ENCODE peak calls at places on chromosomes 12 and 14, in five cellular contexts. I, G, M, S and P are unnamed samples.

GRCh38 chr12:3491938-3492867 is 1.2 kb downstream of the PRMT8 start:
- DNase-seq in I (peak), G (peak), M (peak), S (peak), P (peak)

GRCh38 chr12:85805654-85806053 is 30.6 kb downstream of the RASSF9 start:
- DNase-seq in I (peak), G (no peak), M (no peak), S (peak), P (peak)

GRCh38 chr14:73025544-73025943 is 1.4 kb downstream of the ZFYVE1 start:
- DNase-seq in I (peak), G (no peak), M (peak), S (no peak), P (peak)

GRCh38 chr12:107903377-107904061 is 129.0 kb downstream of the ASCL4 start:
- DNase-seq in I (peak), G (peak), M (peak), S (peak), P (no peak)

GRCh38 chr14:53265025-53265424 is 111.9 kb upstream of the DDHD1 start:
- DNase-seq in I (no peak), G (no peak), M (peak), S (no peak), P (peak)

GRCh38 chr12:24778486-24779304 is 170.2 kb downstream of the BCAT1 start:
- DNase-seq in I (peak), G (peak), M (peak), S (peak), P (peak)

GRCh38 chr12:54409267-54409666 is 9.8 kb downstream of the ITGA5 start:
- DNase-seq in I (no peak), G (no peak), M (no peak), S (no peak), P (no peak)

GRCh38 chr14:55556929-55557623 is 22.9 kb upstream of the KTN1 start:
- DNase-seq in I (peak), G (no peak), M (peak), S (peak), P (peak)

GRCh38 chr12:70120970-70121369 is 122.3 kb upstream of the CNOT2 start:
- DNase-seq in I (no peak), G (no peak), M (no peak), S (no peak), P (no peak)

GRCh38 chr12:112843272-112843671 is 51.7 kb downstream of the RPH3A start:
- DNase-seq in I (peak), G (no peak), M (peak), S (peak), P (peak)

GRCh38 chr14:68594737-68595380 is 198.0 kb downstream of the ZFP36L1 start:
- DNase-seq in I (no peak), G (no peak), M (no peak), S (no peak), P (no peak)

GRCh38 chr12:71576546-71576945 is 87.1 kb downstream of the ZFC3H1 start:
- DNase-seq in I (no peak), G (no peak), M (no peak), S (no peak), P (no peak)

GRCh38 chr12:68530965-68531364 is 79.7 kb upstream of the RAP1B start:
- DNase-seq in I (peak), G (no peak), M (no peak), S (peak), P (peak)

GRCh38 chr12:12467701-12468218 is 94.9 kb downstream of the DUSP16 start:
- DNase-seq in I (peak), G (no peak), M (no peak), S (peak), P (peak)

GRCh38 chr14:29144598-29144997 is 378.0 kb downstream of the FOXG1 start:
- DNase-seq in I (peak), G (no peak), M (no peak), S (peak), P (peak)

GRCh38 chr14:100374270-100374669 is 51.1 kb downstream of the SLC25A47 start:
- DNase-seq in I (no peak), G (no peak), M (no peak), S (no peak), P (no peak)

GRCh38 chr12:112844814-112845565 is 53.4 kb downstream of the RPH3A start:
- DNase-seq in I (no peak), G (no peak), M (peak), S (no peak), P (no peak)

GRCh38 chr12:31585271-31585670 is 5.7 kb downstream of the DENND5B start:
- DNase-seq in I (peak), G (no peak), M (no peak), S (peak), P (peak)

GRCh38 chr14:75223664-75224154 is 47.3 kb upstream of the TMED10 start:
- DNase-seq in I (peak), G (no peak), M (peak), S (peak), P (peak)
- H3K4me3 ChIP-seq in I (no peak), G (no peak), M (no peak), S (no peak), P (no peak)

GRCh38 chr12:101935769-101936741 is 58.7 kb downstream of the DRAM1 start:
- DNase-seq in I (peak), G (no peak), M (peak), S (peak), P (peak)
- H3K4me3 ChIP-seq in I (no peak), G (no peak), M (no peak), S (no peak), P (no peak)

GRCh38 chr14:52240623-52241022 is 26.9 kb upstream of the PTGDR start:
- DNase-seq in I (no peak), G (no peak), M (no peak), S (no peak), P (no peak)
- H3K4me3 ChIP-seq in I (no peak), G (no peak), M (no peak), S (no peak), P (no peak)

GRCh38 chr12:49662998-49663843 is 39.9 kb downstream of the PRPF40B start:
- DNase-seq in I (peak), G (peak), M (peak), S (peak), P (peak)
- H3K4me3 ChIP-seq in I (no peak), G (no peak), M (no peak), S (no peak), P (no peak)

GRCh38 chr12:124296295-124296915 is 1.5 kb downstream of the RFLNA start:
- DNase-seq in I (no peak), G (peak), M (peak), S (no peak), P (no peak)

GRCh38 chr12:124296916-124297351 is 2.0 kb downstream of the RFLNA start:
- DNase-seq in I (no peak), G (peak), M (no peak), S (no peak), P (no peak)

GRCh38 chr12:124294686-124295315 is at the start of gene RFLNA:
- DNase-seq in I (no peak), G (peak), M (peak), S (no peak), P (no peak)

GRCh38 chr12:124297389-124297788 is 2.5 kb downstream of the RFLNA start:
- DNase-seq in I (no peak), G (no peak), M (no peak), S (no peak), P (no peak)

DNA sequence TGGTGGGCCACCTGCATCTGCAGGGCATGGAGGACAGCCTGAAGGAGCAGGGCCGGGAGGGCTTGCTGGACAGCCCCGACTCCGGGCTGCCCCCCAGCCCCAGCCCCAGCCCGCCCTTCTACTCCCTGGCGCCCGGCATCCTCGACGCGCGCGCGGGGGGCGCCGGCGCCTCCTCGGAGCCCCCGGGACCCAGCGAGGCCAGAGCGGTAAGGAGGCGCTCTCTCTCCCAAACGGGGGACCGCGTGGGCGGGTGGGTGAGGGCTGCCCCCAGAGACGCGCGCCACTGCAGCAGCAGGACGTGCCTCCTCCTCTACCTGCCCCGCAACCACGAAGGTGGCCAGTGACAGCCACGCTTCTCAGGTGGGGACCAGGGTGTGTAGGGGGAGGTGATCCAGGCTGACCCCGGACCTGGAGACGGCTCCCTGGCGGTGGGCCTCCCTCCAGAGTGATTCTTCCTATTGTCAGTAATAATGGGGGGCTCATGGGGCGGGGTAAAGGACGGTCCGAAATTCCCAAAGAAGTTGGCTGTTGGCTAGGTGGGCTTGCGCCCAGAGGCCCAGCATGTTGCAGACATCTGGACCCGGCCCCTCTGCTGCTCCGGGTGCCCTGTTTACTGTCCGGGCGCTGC is 652 bp downstream of the RFLNA start:
- DNase-seq in I (no peak), G (peak), M (peak), S (no peak), P (no peak)
- H3K4me3 ChIP-seq in I (no peak), G (peak), M (peak), S (peak), P (peak)